ENCODE peak calls at places on chromosome 16, in four cellular contexts. N is glutamatergic neuron, U is cardiac fibroblast, G is neural crest cell. M is an unnamed sample.

GRCh38 chr16:69105501-69106361 is at the start of gene HAS3:
- DNase-seq in N (peak), U (peak), G (peak), M (peak)

GRCh38 chr16:4679156-4679853 is 14.1 kb upstream of the NUDT16L1 start:
- DNase-seq in N (no peak), U (no peak), G (no peak), M (no peak)

GRCh38 chr16:88383401-88384221 is 852 bp downstream of the ZNF469 start:
- DNase-seq in N (peak), U (peak), G (peak), M (no peak)

GRCh38 chr16:975313-975690 is 4.5 kb upstream of the LMF1 start:
- DNase-seq in N (no peak), U (no peak), G (no peak), M (no peak)

GRCh38 chr16:56927471-56927870 is 4.5 kb upstream of the HERPUD1 start:
- DNase-seq in N (no peak), U (no peak), G (no peak), M (no peak)

GRCh38 chr16:15034266-15035162 is 21.4 kb downstream of the NTAN1 start:
- DNase-seq in N (no peak), U (peak), G (no peak), M (no peak)

GRCh38 chr16:47712276-47713224 is 251.4 kb downstream of the PHKB start:
- DNase-seq in N (no peak), U (peak), G (no peak), M (no peak)

GRCh38 chr16:47966325-47966724 is 189.5 kb downstream of the ABCC12 start:
- DNase-seq in N (no peak), U (no peak), G (no peak), M (no peak)

GRCh38 chr16:79608976-79609375 is 8.4 kb upstream of the MAF start:
- DNase-seq in N (no peak), U (no peak), G (no peak), M (no peak)

GRCh38 chr16:66364117-66364958 is 2.2 kb upstream of the CDH5 start:
- DNase-seq in N (peak), U (peak), G (no peak), M (no peak)

GRCh38 chr16:80936410-80936809 is 70.3 kb downstream of the CMC2 start:
- DNase-seq in N (no peak), U (peak), G (no peak), M (peak)

GRCh38 chr16:69482410-69482951 is 58.1 kb downstream of the CYB5B start:
- DNase-seq in N (peak), U (peak), G (no peak), M (peak)

GRCh38 chr16:55433030-55433429 is 46.0 kb upstream of the MMP2 start:
- DNase-seq in N (no peak), U (no peak), G (no peak), M (no peak)

GRCh38 chr16:2252806-2253148 is 1.4 kb upstream of the ECI1 start:
- DNase-seq in N (no peak), U (no peak), G (no peak), M (no peak)

GRCh38 chr16:88378401-88378800 is 4.4 kb upstream of the ZNF469 start:
- DNase-seq in N (peak), U (no peak), G (no peak), M (no peak)

GRCh38 chr16:12531937-12532336 is 271.8 kb downstream of the CPPED1 start:
- DNase-seq in N (no peak), U (no peak), G (no peak), M (no peak)

GRCh38 chr16:58012481-58012880 is 11.3 kb downstream of the USB1 start:
- DNase-seq in N (peak), U (no peak), G (no peak), M (no peak)

GRCh38 chr16:58471209-58471975 is 28.6 kb upstream of the NDRG4 start:
- DNase-seq in N (no peak), U (no peak), G (no peak), M (no peak)

GRCh38 chr16:30902070-30902972 is 5.9 kb downstream of the CTF1 start:
- DNase-seq in N (peak), U (peak), G (peak), M (peak)
- TF ChIP-seq CTCF in N (peak), U (no peak), G (peak), M (no peak)

GRCh38 chr16:51125992-51126391 is 25.1 kb downstream of the SALL1 start:
- DNase-seq in N (no peak), U (no peak), G (no peak), M (no peak)
- TF ChIP-seq CTCF in N (peak), U (no peak), G (no peak), M (no peak)

GRCh38 chr16:78551487-78552085 is 452.1 kb downstream of the WWOX start:
- DNase-seq in N (no peak), U (no peak), G (no peak), M (no peak)

GRCh38 chr16:78556421-78556820 is 457.0 kb downstream of the WWOX start:
- DNase-seq in N (no peak), U (no peak), G (no peak), M (no peak)

GRCh38 chr16:78553268-78554044 is 454.0 kb downstream of the WWOX start:
- DNase-seq in N (no peak), U (no peak), G (no peak), M (no peak)
- TF ChIP-seq CTCF in N (no peak), U (no peak), G (no peak), M (no peak)

GRCh38 chr16:53753431-53753830 is 49.5 kb downstream of the FTO start:
- DNase-seq in N (no peak), U (no peak), G (no peak), M (no peak)
- TF ChIP-seq CTCF in N (no peak), U (no peak), G (no peak), M (no peak)

GRCh38 chr16:30866031-30866430 is 27.8 kb downstream of the BCL7C start:
- DNase-seq in N (no peak), U (no peak), G (no peak), M (no peak)

GRCh38 chr16:30870904-30871303 is 23.0 kb downstream of the BCL7C start:
- DNase-seq in N (no peak), U (no peak), G (no peak), M (no peak)

DNA sequence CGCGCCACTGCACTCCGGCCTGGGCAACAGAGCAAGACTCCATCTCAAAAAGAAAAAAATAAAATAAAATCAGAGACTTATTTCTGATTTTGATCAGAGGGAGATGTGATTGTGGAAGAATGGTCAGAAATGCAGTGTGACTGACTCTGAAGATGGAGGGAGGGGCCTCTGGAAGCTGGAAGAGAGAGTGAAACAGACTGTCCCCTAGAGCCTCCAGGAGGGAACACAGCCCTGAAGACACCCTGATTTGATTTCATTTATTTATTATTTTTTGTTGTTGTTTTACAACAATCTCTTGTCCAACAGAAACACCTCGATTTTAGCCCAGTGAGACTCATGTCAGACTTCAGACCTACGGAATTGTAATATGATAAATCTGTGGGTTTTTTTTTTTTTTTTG is 26.1 kb downstream of the BCL7C start:
- DNase-seq in N (no peak), U (peak), G (no peak), M (no peak)
- TF ChIP-seq CTCF in N (no peak), U (peak), G (peak), M (no peak)

GRCh38 chr16:87057291-87057881 is 259.8 kb downstream of the C16orf95 start:
- DNase-seq in N (no peak), U (no peak), G (no peak), M (peak)
- TF ChIP-seq CTCF in N (no peak), U (peak), G (no peak), M (peak)

GRCh38 chr16:29734826-29735225 is 11.0 kb downstream of the C16orf54 start:
- DNase-seq in N (no peak), U (no peak), G (no peak), M (no peak)

GRCh38 chr16:29736764-29737163 is 9.0 kb downstream of the C16orf54 start:
- DNase-seq in N (no peak), U (no peak), G (no peak), M (no peak)

GRCh38 chr16:29737713-29738112 is 8.1 kb downstream of the C16orf54 start:
- DNase-seq in N (no peak), U (no peak), G (no peak), M (no peak)

GRCh38 chr16:29738514-29738913 is 7.3 kb downstream of the C16orf54 start:
- DNase-seq in N (no peak), U (no peak), G (no peak), M (no peak)

DNA sequence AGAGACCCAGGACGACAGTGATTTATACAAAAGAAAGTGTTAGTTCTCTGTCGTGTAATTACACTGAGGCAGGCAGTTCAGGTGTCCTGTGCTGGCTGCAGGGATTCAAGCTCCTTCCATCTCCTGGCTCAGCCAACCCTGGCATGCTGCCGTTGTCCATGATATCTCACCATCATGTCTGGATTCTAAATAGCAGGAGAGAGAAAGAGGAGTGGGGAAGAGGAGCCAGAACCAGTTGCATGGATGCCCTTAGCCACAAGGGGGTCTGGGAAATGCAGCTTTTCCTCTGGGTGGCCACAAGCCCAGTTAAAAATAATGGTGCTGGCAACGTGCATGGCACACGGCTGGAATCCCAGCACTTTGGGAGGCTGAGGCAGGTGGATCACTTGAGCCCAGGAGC is 9.7 kb downstream of the C16orf54 start:
- DNase-seq in N (no peak), U (no peak), G (no peak), M (no peak)
- TF ChIP-seq CTCF in N (no peak), U (no peak), G (peak), M (no peak)